ENCODE peak calls at places on chromosomes 11 and 22, in eight cellular contexts. K, W, C, X, Y, L, M and T are unnamed samples.

GRCh38 chr11:20078846-20079245 is 81.4 kb downstream of the DBX1 start:
- DNase-seq in K (no peak), W (no peak), C (no peak), X (no peak), Y (no peak), L (no peak), M (no peak), T (no peak)

GRCh38 chr11:130477646-130478203 is 29.3 kb downstream of the ADAMTS15 start:
- DNase-seq in K (no peak), W (no peak), C (no peak), X (no peak), Y (no peak), L (no peak), M (no peak), T (no peak)

GRCh38 chr11:103862049-103862826 is 174.2 kb upstream of the DDI1 start:
- DNase-seq in K (peak; percentile 94), W (no peak), C (no peak), X (no peak), Y (no peak), L (no peak), M (no peak), T (peak; percentile 5)

GRCh38 chr11:79834015-79834414 is 393.2 kb upstream of the TENM4 start:
- DNase-seq in K (no peak), W (no peak), C (no peak), X (no peak), Y (no peak), L (no peak), M (no peak), T (no peak)

GRCh38 chr11:100812517-100812916 is 125.4 kb downstream of the ARHGAP42 start:
- DNase-seq in K (no peak), W (no peak), C (no peak), X (no peak), Y (no peak), L (no peak), M (no peak), T (no peak)

GRCh38 chr22:49763696-49764095 is 64.0 kb downstream of the BRD1 start:
- DNase-seq in K (no peak), W (no peak), C (no peak), X (no peak), Y (no peak), L (no peak), M (no peak), T (no peak)

GRCh38 chr11:2300290-2300935 is 1.3 kb downstream of the C11orf21 start:
- DNase-seq in K (no peak), W (peak; percentile 18), C (no peak), X (no peak), Y (peak; percentile 5), L (no peak), M (no peak), T (no peak)

GRCh38 chr11:62573006-62573591 is 592 bp downstream of the EEF1G start:
- DNase-seq in K (peak; percentile 70), W (no peak), C (no peak), X (no peak), Y (no peak), L (peak; percentile 46), M (peak; percentile 15), T (peak; percentile 49)

GRCh38 chr11:10064828-10065227 is 229.2 kb downstream of the SBF2 start:
- DNase-seq in K (no peak), W (no peak), C (no peak), X (no peak), Y (no peak), L (no peak), M (no peak), T (no peak)

GRCh38 chr11:650482-650881 is 13.4 kb downstream of the DRD4 start:
- DNase-seq in K (no peak), W (no peak), C (no peak), X (no peak), Y (no peak), L (no peak), M (no peak), T (no peak)